ENCODE peak calls at places on chromosome 20, in nine cellular contexts. B, Q, D, P, C, W, X, Z and E are unnamed samples.

GRCh38 chr20:11090751-11091150 is 417.0 kb upstream of the JAG1 start:
- DNase-seq in B (no peak), Q (no peak), D (no peak), P (no peak), C (no peak), W (no peak), X (no peak), Z (no peak), E (no peak)

GRCh38 chr20:62227977-62228958 is 8.2 kb upstream of the HRH3 start:
- DNase-seq in B (no peak), Q (no peak), D (no peak), P (no peak), C (no peak), W (no peak), X (no peak), Z (no peak), E (no peak)

GRCh38 chr20:2932497-2932896 is 59.2 kb downstream of the PTPRA start:
- DNase-seq in B (no peak), Q (no peak), D (no peak), P (no peak), C (no peak), W (no peak), X (no peak), Z (no peak), E (no peak)

GRCh38 chr20:62872184-62872862 is 10.7 kb upstream of the TCFL5 start:
- DNase-seq in B (no peak), Q (no peak), D (no peak), P (no peak), C (no peak), W (no peak), X (no peak), Z (no peak), E (no peak)

GRCh38 chr20:9629821-9630220 is 115.4 kb downstream of the LAMP5 start:
- DNase-seq in B (no peak), Q (no peak), D (no peak), P (no peak), C (no peak), W (no peak), X (no peak), Z (no peak), E (no peak)

GRCh38 chr20:1524004-1524403 is 32.8 kb upstream of the SIRPB2 start:
- DNase-seq in B (no peak), Q (peak), D (no peak), P (peak), C (no peak), W (no peak), X (no peak), Z (no peak), E (no peak)

GRCh38 chr20:57772349-57772964 is 62.6 kb upstream of the PMEPA1 start:
- DNase-seq in B (peak), Q (peak), D (no peak), P (no peak), C (no peak), W (no peak), X (no peak), Z (peak), E (peak)

GRCh38 chr20:805713-806112 is 27.8 kb upstream of the FAM110A start:
- DNase-seq in B (peak), Q (no peak), D (peak), P (peak), C (no peak), W (no peak), X (no peak), Z (no peak), E (peak)

GRCh38 chr20:46062621-46063020 is 27.1 kb downstream of the NCOA5 start:
- DNase-seq in B (no peak), Q (no peak), D (no peak), P (no peak), C (no peak), W (no peak), X (no peak), Z (no peak), E (no peak)